ENCODE peak calls at places on chromosomes 6 and 20, in eight cellular contexts. One of them, this sample, is unnamed.

GRCh38 chr6:116443105-116443504 is 18.1 kb upstream of the CALHM6 start:
- DNase-seq in CD4-positive, alpha-beta memory T cell: no peak
- DNase-seq in heart right ventricle: no peak
- DNase-seq in MM.1S: no peak
- DNase-seq in retinal pigment epithelial cell: no peak
- DNase-seq in AG10803: no peak
- DNase-seq in lower lobe of right lung: no peak
- DNase-seq in AG04450: no peak
- DNase-seq in this sample: no peak

GRCh38 chr20:11935754-11936551 is 18.3 kb downstream of the BTBD3 start:
- DNase-seq in heart right ventricle: no peak
- DNase-seq in AG04450: no peak
- DNase-seq in CD4-positive, alpha-beta memory T cell: no peak
- DNase-seq in lower lobe of right lung: no peak
- DNase-seq in retinal pigment epithelial cell: no peak
- DNase-seq in AG10803: no peak
- DNase-seq in MM.1S: no peak
- DNase-seq in this sample: no peak

GRCh38 chr6:44386929-44387345 is 569 bp upstream of the CDC5L start:
- DNase-seq in AG10803: peak
- DNase-seq in heart right ventricle: no peak
- DNase-seq in AG04450: peak
- DNase-seq in MM.1S: no peak
- DNase-seq in retinal pigment epithelial cell: peak
- DNase-seq in CD4-positive, alpha-beta memory T cell: no peak
- DNase-seq in lower lobe of right lung: no peak
- DNase-seq in this sample: peak

GRCh38 chr6:112879920-112880413 is 532.8 kb downstream of the RFPL4B start:
- DNase-seq in AG04450: no peak
- DNase-seq in retinal pigment epithelial cell: no peak
- DNase-seq in AG10803: peak
- DNase-seq in CD4-positive, alpha-beta memory T cell: no peak
- DNase-seq in heart right ventricle: peak
- DNase-seq in lower lobe of right lung: peak
- DNase-seq in MM.1S: no peak
- DNase-seq in this sample: no peak

GRCh38 chr6:166169549-166170421 is 2.1 kb upstream of the TBXT start:
- DNase-seq in CD4-positive, alpha-beta memory T cell: no peak
- DNase-seq in AG10803: no peak
- DNase-seq in AG04450: no peak
- DNase-seq in lower lobe of right lung: no peak
- DNase-seq in heart right ventricle: no peak
- DNase-seq in retinal pigment epithelial cell: no peak
- DNase-seq in MM.1S: no peak
- DNase-seq in this sample: no peak

GRCh38 chr6:129523814-129524213 is 186.2 kb downstream of the ARHGAP18 start:
- DNase-seq in MM.1S: no peak
- DNase-seq in heart right ventricle: no peak
- DNase-seq in lower lobe of right lung: no peak
- DNase-seq in AG04450: no peak
- DNase-seq in retinal pigment epithelial cell: no peak
- DNase-seq in CD4-positive, alpha-beta memory T cell: no peak
- DNase-seq in AG10803: no peak
- DNase-seq in this sample: no peak

GRCh38 chr6:100462990-100463684 is 1.6 kb downstream of the SIM1 start:
- DNase-seq in MM.1S: no peak
- DNase-seq in heart right ventricle: no peak
- DNase-seq in lower lobe of right lung: no peak
- DNase-seq in AG04450: no peak
- DNase-seq in CD4-positive, alpha-beta memory T cell: no peak
- DNase-seq in retinal pigment epithelial cell: no peak
- DNase-seq in AG10803: no peak
- DNase-seq in this sample: no peak

GRCh38 chr20:36525620-36526365 is 15.5 kb upstream of the MYL9 start:
- DNase-seq in AG10803: no peak
- DNase-seq in lower lobe of right lung: no peak
- DNase-seq in AG04450: no peak
- DNase-seq in CD4-positive, alpha-beta memory T cell: no peak
- DNase-seq in retinal pigment epithelial cell: no peak
- DNase-seq in MM.1S: no peak
- DNase-seq in heart right ventricle: no peak
- DNase-seq in this sample: no peak

GRCh38 chr6:42885702-42886101 is 6.3 kb downstream of the RPL7L1 start:
- DNase-seq in lower lobe of right lung: no peak
- DNase-seq in AG04450: no peak
- DNase-seq in MM.1S: no peak
- DNase-seq in heart right ventricle: no peak
- DNase-seq in retinal pigment epithelial cell: no peak
- DNase-seq in CD4-positive, alpha-beta memory T cell: no peak
- DNase-seq in AG10803: no peak
- DNase-seq in this sample: no peak

DNA sequence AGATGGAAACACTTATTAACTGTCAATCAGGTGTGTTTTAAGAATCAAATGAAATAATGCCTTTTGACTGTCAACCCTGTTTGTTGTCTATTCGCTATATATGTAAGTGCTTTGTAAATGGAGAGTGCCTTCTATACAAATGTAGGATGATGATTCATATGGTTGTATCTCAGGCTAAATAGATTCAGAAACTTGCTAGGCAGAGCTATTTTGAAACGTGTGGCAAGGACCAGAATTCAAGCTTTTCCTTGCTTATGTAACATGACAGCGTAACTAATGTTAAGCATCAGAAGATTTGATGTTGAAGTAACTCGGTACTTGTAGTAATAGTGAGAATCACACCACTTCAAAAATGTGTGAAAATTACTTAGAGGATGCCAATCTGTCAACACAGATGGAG is 3.4 kb downstream of the OGFRL1 start:
- DNase-seq in retinal pigment epithelial cell: no peak
- DNase-seq in lower lobe of right lung: no peak
- DNase-seq in AG04450: no peak
- DNase-seq in AG10803: peak
- DNase-seq in MM.1S: no peak
- DNase-seq in CD4-positive, alpha-beta memory T cell: no peak
- DNase-seq in heart right ventricle: no peak
- DNase-seq in this sample: no peak
- H3K4me3 ChIP-seq in retinal pigment epithelial cell: peak
- H3K4me3 ChIP-seq in lower lobe of right lung: no peak
- H3K4me3 ChIP-seq in AG04450: no peak
- H3K4me3 ChIP-seq in AG10803: no peak
- H3K4me3 ChIP-seq in MM.1S: no peak
- H3K4me3 ChIP-seq in CD4-positive, alpha-beta memory T cell: no peak
- H3K4me3 ChIP-seq in heart right ventricle: no peak
- H3K4me3 ChIP-seq in this sample: no peak

GRCh38 chr6:32851025-32851424 is 2.5 kb downstream of the TAP1 start:
- DNase-seq in retinal pigment epithelial cell: no peak
- DNase-seq in CD4-positive, alpha-beta memory T cell: no peak
- DNase-seq in heart right ventricle: no peak
- DNase-seq in MM.1S: no peak
- DNase-seq in AG10803: no peak
- DNase-seq in lower lobe of right lung: no peak
- DNase-seq in AG04450: no peak
- DNase-seq in this sample: no peak
- H3K4me3 ChIP-seq in retinal pigment epithelial cell: no peak
- H3K4me3 ChIP-seq in CD4-positive, alpha-beta memory T cell: peak
- H3K4me3 ChIP-seq in heart right ventricle: no peak
- H3K4me3 ChIP-seq in MM.1S: no peak
- H3K4me3 ChIP-seq in AG10803: no peak
- H3K4me3 ChIP-seq in lower lobe of right lung: no peak
- H3K4me3 ChIP-seq in AG04450: no peak
- H3K4me3 ChIP-seq in this sample: no peak

DNA sequence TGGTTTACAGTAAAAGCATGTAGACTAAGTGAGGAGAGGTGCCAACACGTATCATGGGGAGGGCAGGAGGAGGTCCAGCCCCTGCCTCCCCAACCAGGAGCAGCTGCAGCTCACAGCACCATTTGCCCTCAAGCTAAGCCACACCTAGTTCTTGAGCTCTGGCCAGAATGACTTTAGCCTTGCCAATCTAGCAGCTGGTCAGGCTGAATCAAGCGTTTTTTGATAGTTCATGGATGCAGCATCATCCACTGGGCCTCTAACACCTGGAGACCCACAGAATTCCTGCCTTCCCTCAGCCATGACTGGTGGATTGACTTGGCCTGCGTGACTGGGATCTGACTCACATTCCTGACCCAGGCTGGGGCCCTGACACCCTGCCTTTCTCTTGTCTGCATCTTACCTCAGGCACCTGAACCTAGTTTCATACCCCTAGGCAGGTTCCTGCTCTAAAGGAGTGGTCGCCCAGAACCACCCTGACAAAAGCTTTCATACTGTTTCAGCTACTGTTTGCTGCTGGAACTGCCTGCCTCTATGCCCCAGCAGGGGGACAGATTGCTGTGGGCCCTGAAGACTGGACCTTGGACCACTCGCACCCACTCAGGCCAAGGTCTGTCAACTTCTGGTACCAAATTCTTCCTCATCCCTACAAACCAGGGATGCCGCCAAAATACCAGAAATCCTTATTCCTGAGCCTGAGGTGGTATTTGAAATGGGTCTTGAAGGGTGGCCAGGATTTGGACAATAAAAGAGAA is 122.3 kb downstream of the QRSL1 start:
- DNase-seq in retinal pigment epithelial cell: no peak
- DNase-seq in MM.1S: no peak
- DNase-seq in AG10803: peak
- DNase-seq in AG04450: no peak
- DNase-seq in heart right ventricle: no peak
- DNase-seq in lower lobe of right lung: no peak
- DNase-seq in CD4-positive, alpha-beta memory T cell: no peak
- DNase-seq in this sample: no peak
- H3K4me3 ChIP-seq in retinal pigment epithelial cell: no peak
- H3K4me3 ChIP-seq in MM.1S: no peak
- H3K4me3 ChIP-seq in AG10803: no peak
- H3K4me3 ChIP-seq in AG04450: no peak
- H3K4me3 ChIP-seq in heart right ventricle: no peak
- H3K4me3 ChIP-seq in lower lobe of right lung: no peak
- H3K4me3 ChIP-seq in CD4-positive, alpha-beta memory T cell: no peak
- H3K4me3 ChIP-seq in this sample: no peak

GRCh38 chr20:856361-856775 is 22.9 kb downstream of the FAM110A start:
- DNase-seq in lower lobe of right lung: peak
- DNase-seq in MM.1S: no peak
- DNase-seq in CD4-positive, alpha-beta memory T cell: peak
- DNase-seq in AG10803: peak
- DNase-seq in retinal pigment epithelial cell: peak
- DNase-seq in heart right ventricle: no peak
- DNase-seq in AG04450: no peak
- DNase-seq in this sample: no peak
- H3K4me3 ChIP-seq in lower lobe of right lung: no peak
- H3K4me3 ChIP-seq in MM.1S: no peak
- H3K4me3 ChIP-seq in CD4-positive, alpha-beta memory T cell: no peak
- H3K4me3 ChIP-seq in AG10803: no peak
- H3K4me3 ChIP-seq in retinal pigment epithelial cell: no peak
- H3K4me3 ChIP-seq in heart right ventricle: no peak
- H3K4me3 ChIP-seq in AG04450: no peak
- H3K4me3 ChIP-seq in this sample: no peak

GRCh38 chr6:50840112-50840813 is 21.6 kb downstream of the TFAP2B start:
- DNase-seq in CD4-positive, alpha-beta memory T cell: no peak
- DNase-seq in AG04450: no peak
- DNase-seq in AG10803: no peak
- DNase-seq in MM.1S: no peak
- DNase-seq in heart right ventricle: no peak
- DNase-seq in retinal pigment epithelial cell: no peak
- DNase-seq in lower lobe of right lung: no peak
- DNase-seq in this sample: no peak

GRCh38 chr6:50843842-50844241 is 25.2 kb downstream of the TFAP2B start:
- DNase-seq in retinal pigment epithelial cell: no peak
- DNase-seq in MM.1S: peak
- DNase-seq in heart right ventricle: no peak
- DNase-seq in AG10803: no peak
- DNase-seq in CD4-positive, alpha-beta memory T cell: no peak
- DNase-seq in AG04450: no peak
- DNase-seq in lower lobe of right lung: peak
- DNase-seq in this sample: no peak

GRCh38 chr6:50840814-50841192 is 22.1 kb downstream of the TFAP2B start:
- DNase-seq in lower lobe of right lung: no peak
- DNase-seq in MM.1S: no peak
- DNase-seq in AG10803: no peak
- DNase-seq in heart right ventricle: no peak
- DNase-seq in AG04450: no peak
- DNase-seq in retinal pigment epithelial cell: no peak
- DNase-seq in CD4-positive, alpha-beta memory T cell: no peak
- DNase-seq in this sample: no peak

GRCh38 chr6:50842861-50843384 is 24.3 kb downstream of the TFAP2B start:
- DNase-seq in CD4-positive, alpha-beta memory T cell: no peak
- DNase-seq in retinal pigment epithelial cell: no peak
- DNase-seq in heart right ventricle: no peak
- DNase-seq in lower lobe of right lung: no peak
- DNase-seq in AG04450: no peak
- DNase-seq in MM.1S: no peak
- DNase-seq in AG10803: no peak
- DNase-seq in this sample: no peak

DNA sequence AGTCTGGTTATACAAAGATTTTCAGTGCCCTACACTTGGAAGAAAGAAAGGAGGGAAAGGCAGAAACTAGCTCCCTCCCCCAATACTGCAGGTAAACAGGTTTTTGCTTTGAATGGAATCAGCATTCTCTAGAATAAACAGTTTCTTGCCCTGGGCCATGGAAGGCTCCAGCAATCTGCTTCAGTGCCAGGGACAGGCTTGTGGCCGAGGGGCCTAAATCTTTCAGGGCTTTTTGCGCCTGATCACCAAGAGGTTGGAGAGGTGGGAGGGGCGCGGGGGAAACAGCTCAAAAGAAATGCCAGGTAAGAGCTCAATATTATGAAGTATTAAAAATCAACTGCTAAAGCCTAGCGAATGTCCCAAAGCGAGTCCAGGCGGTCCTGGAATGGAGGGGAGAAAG is 23.8 kb downstream of the TFAP2B start:
- DNase-seq in CD4-positive, alpha-beta memory T cell: no peak
- DNase-seq in MM.1S: no peak
- DNase-seq in AG04450: no peak
- DNase-seq in AG10803: no peak
- DNase-seq in retinal pigment epithelial cell: no peak
- DNase-seq in lower lobe of right lung: no peak
- DNase-seq in heart right ventricle: no peak
- DNase-seq in this sample: no peak
- H3K4me3 ChIP-seq in CD4-positive, alpha-beta memory T cell: no peak
- H3K4me3 ChIP-seq in MM.1S: no peak
- H3K4me3 ChIP-seq in AG04450: no peak
- H3K4me3 ChIP-seq in AG10803: no peak
- H3K4me3 ChIP-seq in retinal pigment epithelial cell: no peak
- H3K4me3 ChIP-seq in lower lobe of right lung: no peak
- H3K4me3 ChIP-seq in heart right ventricle: no peak
- H3K4me3 ChIP-seq in this sample: no peak

GRCh38 chr6:52045033-52045432 is 42.4 kb downstream of the PKHD1 start:
- DNase-seq in AG10803: no peak
- DNase-seq in CD4-positive, alpha-beta memory T cell: no peak
- DNase-seq in AG04450: no peak
- DNase-seq in retinal pigment epithelial cell: no peak
- DNase-seq in MM.1S: no peak
- DNase-seq in heart right ventricle: no peak
- DNase-seq in lower lobe of right lung: no peak
- DNase-seq in this sample: no peak
- H3K4me3 ChIP-seq in AG10803: no peak
- H3K4me3 ChIP-seq in CD4-positive, alpha-beta memory T cell: no peak
- H3K4me3 ChIP-seq in AG04450: no peak
- H3K4me3 ChIP-seq in retinal pigment epithelial cell: no peak
- H3K4me3 ChIP-seq in MM.1S: no peak
- H3K4me3 ChIP-seq in heart right ventricle: no peak
- H3K4me3 ChIP-seq in lower lobe of right lung: no peak
- H3K4me3 ChIP-seq in this sample: no peak

GRCh38 chr6:142927904-142928303 is 17.1 kb downstream of the HIVEP2 start:
- DNase-seq in AG10803: no peak
- DNase-seq in retinal pigment epithelial cell: no peak
- DNase-seq in CD4-positive, alpha-beta memory T cell: peak
- DNase-seq in AG04450: no peak
- DNase-seq in lower lobe of right lung: no peak
- DNase-seq in MM.1S: no peak
- DNase-seq in heart right ventricle: no peak
- DNase-seq in this sample: no peak
- H3K4me3 ChIP-seq in AG10803: no peak
- H3K4me3 ChIP-seq in retinal pigment epithelial cell: no peak
- H3K4me3 ChIP-seq in CD4-positive, alpha-beta memory T cell: peak
- H3K4me3 ChIP-seq in AG04450: no peak
- H3K4me3 ChIP-seq in lower lobe of right lung: peak
- H3K4me3 ChIP-seq in MM.1S: no peak
- H3K4me3 ChIP-seq in heart right ventricle: no peak
- H3K4me3 ChIP-seq in this sample: peak